ENCODE peak calls at places on chromosomes 3 and 15, in six cellular contexts. One of them, this sample, is unnamed.

GRCh38 chr15:47293763-47294162 is 423.5 kb upstream of the SEMA6D start:
- DNase-seq in endodermal cell: no peak
- DNase-seq in lung: peak; percentile 64
- DNase-seq in epithelial cell of proximal tubule: peak; percentile 3
- DNase-seq in fibroblast of lung: peak; percentile 92
- DNase-seq in WTC11: no peak
- DNase-seq in this sample: no peak

GRCh38 chr15:49045691-49046112 is 544 bp downstream of the SECISBP2L start:
- DNase-seq in endodermal cell: no peak
- DNase-seq in epithelial cell of proximal tubule: peak; percentile 69
- DNase-seq in lung: peak; percentile 30
- DNase-seq in WTC11: no peak
- DNase-seq in fibroblast of lung: peak; percentile 61
- DNase-seq in this sample: peak; percentile 61

GRCh38 chr15:78100886-78101285 is 8.5 kb downstream of the SH2D7 start:
- DNase-seq in fibroblast of lung: no peak
- DNase-seq in epithelial cell of proximal tubule: no peak
- DNase-seq in lung: no peak
- DNase-seq in endodermal cell: no peak
- DNase-seq in WTC11: no peak
- DNase-seq in this sample: no peak

GRCh38 chr15:48696627-48697312 is 51.3 kb upstream of the FBN1 start:
- DNase-seq in endodermal cell: no peak
- DNase-seq in epithelial cell of proximal tubule: no peak
- DNase-seq in lung: no peak
- DNase-seq in WTC11: no peak
- DNase-seq in fibroblast of lung: peak; percentile 60
- DNase-seq in this sample: no peak

GRCh38 chr3:94862703-94863102 is 799.8 kb downstream of the NSUN3 start:
- DNase-seq in epithelial cell of proximal tubule: no peak
- DNase-seq in lung: no peak
- DNase-seq in fibroblast of lung: peak; percentile 5
- DNase-seq in endodermal cell: peak; percentile 61
- DNase-seq in WTC11: peak; percentile 19
- DNase-seq in this sample: peak; percentile 9

GRCh38 chr3:114406286-114406685 is 112.5 kb downstream of the TIGIT start:
- DNase-seq in endodermal cell: no peak
- DNase-seq in lung: no peak
- DNase-seq in epithelial cell of proximal tubule: no peak
- DNase-seq in WTC11: no peak
- DNase-seq in fibroblast of lung: no peak
- DNase-seq in this sample: no peak

GRCh38 chr3:157110761-157111238 is 49.1 kb downstream of the CCNL1 start:
- DNase-seq in endodermal cell: no peak
- DNase-seq in fibroblast of lung: no peak
- DNase-seq in WTC11: no peak
- DNase-seq in epithelial cell of proximal tubule: no peak
- DNase-seq in lung: no peak
- DNase-seq in this sample: no peak

GRCh38 chr15:96331141-96331941 is 841 bp downstream of the NR2F2 start:
- DNase-seq in epithelial cell of proximal tubule: no peak
- DNase-seq in fibroblast of lung: peak; percentile 54
- DNase-seq in WTC11: peak; percentile 34
- DNase-seq in lung: no peak
- DNase-seq in endodermal cell: peak; percentile 76
- DNase-seq in this sample: peak; percentile 37

GRCh38 chr3:185582871-185583270 is 3.2 kb upstream of the SENP2 start:
- DNase-seq in endodermal cell: no peak
- DNase-seq in lung: no peak
- DNase-seq in fibroblast of lung: no peak
- DNase-seq in WTC11: no peak
- DNase-seq in epithelial cell of proximal tubule: no peak
- DNase-seq in this sample: peak; percentile 68

GRCh38 chr3:102037209-102037608 is 187.9 kb downstream of the NFKBIZ start:
- DNase-seq in lung: no peak
- DNase-seq in fibroblast of lung: peak; percentile 49
- DNase-seq in epithelial cell of proximal tubule: no peak
- DNase-seq in WTC11: no peak
- DNase-seq in endodermal cell: no peak
- DNase-seq in this sample: no peak

GRCh38 chr3:184332370-184333090 is 4.9 kb upstream of the FAM131A start:
- DNase-seq in WTC11: no peak
- DNase-seq in endodermal cell: no peak
- DNase-seq in fibroblast of lung: peak; percentile 96
- DNase-seq in lung: no peak
- DNase-seq in epithelial cell of proximal tubule: peak; percentile 74
- DNase-seq in this sample: no peak

GRCh38 chr3:133901083-133901482 is 5.4 kb upstream of the RAB6B start:
- DNase-seq in WTC11: no peak
- DNase-seq in fibroblast of lung: no peak
- DNase-seq in lung: no peak
- DNase-seq in endodermal cell: peak; percentile 67
- DNase-seq in epithelial cell of proximal tubule: no peak
- DNase-seq in this sample: no peak

GRCh38 chr15:43509002-43509922 is 8.1 kb upstream of the MAP1A start:
- DNase-seq in lung: no peak
- DNase-seq in WTC11: no peak
- DNase-seq in fibroblast of lung: peak; percentile 24
- DNase-seq in epithelial cell of proximal tubule: no peak
- DNase-seq in endodermal cell: peak; percentile 39
- DNase-seq in this sample: no peak

GRCh38 chr15:38490231-38490630 is 36.3 kb downstream of the FAM98B start:
- DNase-seq in WTC11: no peak
- DNase-seq in epithelial cell of proximal tubule: no peak
- DNase-seq in lung: no peak
- DNase-seq in endodermal cell: no peak
- DNase-seq in fibroblast of lung: peak; percentile 69
- DNase-seq in this sample: no peak

GRCh38 chr15:66565731-66566130 is at the start of gene LCTL:
- DNase-seq in WTC11: peak; percentile 71
- DNase-seq in epithelial cell of proximal tubule: no peak
- DNase-seq in lung: no peak
- DNase-seq in endodermal cell: peak; percentile 83
- DNase-seq in fibroblast of lung: peak; percentile 83
- DNase-seq in this sample: no peak

GRCh38 chr3:32840086-32840841 is 22.5 kb downstream of the TRIM71 start:
- DNase-seq in epithelial cell of proximal tubule: no peak
- DNase-seq in WTC11: peak; percentile 68
- DNase-seq in lung: no peak
- DNase-seq in fibroblast of lung: no peak
- DNase-seq in endodermal cell: peak; percentile 84
- DNase-seq in this sample: no peak

GRCh38 chr3:44359146-44359751 is 20.7 kb downstream of the TCAIM start:
- DNase-seq in fibroblast of lung: no peak
- DNase-seq in WTC11: peak; percentile 19
- DNase-seq in endodermal cell: peak; percentile 57
- DNase-seq in lung: no peak
- DNase-seq in epithelial cell of proximal tubule: no peak
- DNase-seq in this sample: no peak

GRCh38 chr3:47661121-47661752 is 82.6 kb upstream of the CSPG5 start:
- DNase-seq in epithelial cell of proximal tubule: peak; percentile 29
- DNase-seq in WTC11: no peak
- DNase-seq in fibroblast of lung: peak; percentile 76
- DNase-seq in endodermal cell: no peak
- DNase-seq in lung: no peak
- DNase-seq in this sample: no peak

GRCh38 chr3:7734456-7734855 is 767.2 kb upstream of the LMCD1 start:
- DNase-seq in lung: no peak
- DNase-seq in endodermal cell: no peak
- DNase-seq in WTC11: no peak
- DNase-seq in epithelial cell of proximal tubule: no peak
- DNase-seq in fibroblast of lung: peak; percentile 61
- DNase-seq in this sample: no peak

GRCh38 chr3:126721246-126721645 is 17.2 kb downstream of the CHCHD6 start:
- DNase-seq in lung: no peak
- DNase-seq in fibroblast of lung: no peak
- DNase-seq in epithelial cell of proximal tubule: no peak
- DNase-seq in endodermal cell: no peak
- DNase-seq in WTC11: no peak
- DNase-seq in this sample: no peak

GRCh38 chr3:125039041-125039896 is 16.5 kb downstream of the HEG1 start:
- DNase-seq in fibroblast of lung: no peak
- DNase-seq in epithelial cell of proximal tubule: no peak
- DNase-seq in lung: no peak
- DNase-seq in endodermal cell: peak; percentile 73
- DNase-seq in WTC11: no peak
- DNase-seq in this sample: no peak

GRCh38 chr3:9207076-9207763 is 42.2 kb downstream of the SRGAP3 start:
- DNase-seq in epithelial cell of proximal tubule: no peak
- DNase-seq in lung: no peak
- DNase-seq in endodermal cell: no peak
- DNase-seq in WTC11: no peak
- DNase-seq in fibroblast of lung: no peak
- DNase-seq in this sample: no peak

GRCh38 chr15:73375755-73376305 is 7.1 kb upstream of the HCN4 start:
- DNase-seq in epithelial cell of proximal tubule: no peak
- DNase-seq in WTC11: no peak
- DNase-seq in lung: no peak
- DNase-seq in endodermal cell: no peak
- DNase-seq in fibroblast of lung: no peak
- DNase-seq in this sample: no peak

GRCh38 chr15:99437315-99438221 is 128.2 kb upstream of the MEF2A start:
- DNase-seq in endodermal cell: peak; percentile 49
- DNase-seq in fibroblast of lung: no peak
- DNase-seq in lung: no peak
- DNase-seq in epithelial cell of proximal tubule: no peak
- DNase-seq in WTC11: no peak
- DNase-seq in this sample: no peak

GRCh38 chr3:179829391-179829790 is 176.6 kb downstream of the USP13 start:
- DNase-seq in lung: no peak
- DNase-seq in epithelial cell of proximal tubule: no peak
- DNase-seq in WTC11: peak; percentile 29
- DNase-seq in endodermal cell: peak; percentile 69
- DNase-seq in fibroblast of lung: no peak
- DNase-seq in this sample: no peak
- TF ChIP-seq CTCF in lung: no peak
- TF ChIP-seq CTCF in epithelial cell of proximal tubule: no peak
- TF ChIP-seq CTCF in WTC11: no peak
- TF ChIP-seq CTCF in endodermal cell: peak; percentile 53
- TF ChIP-seq CTCF in fibroblast of lung: no peak
- TF ChIP-seq CTCF in this sample: no peak

GRCh38 chr3:42705962-42706585 is 3.5 kb upstream of the HHATL start:
- DNase-seq in epithelial cell of proximal tubule: no peak
- DNase-seq in lung: no peak
- DNase-seq in endodermal cell: no peak
- DNase-seq in fibroblast of lung: no peak
- DNase-seq in WTC11: no peak
- DNase-seq in this sample: no peak
- TF ChIP-seq CTCF in epithelial cell of proximal tubule: no peak
- TF ChIP-seq CTCF in lung: no peak
- TF ChIP-seq CTCF in endodermal cell: no peak
- TF ChIP-seq CTCF in fibroblast of lung: no peak
- TF ChIP-seq CTCF in WTC11: no peak
- TF ChIP-seq CTCF in this sample: no peak

DNA sequence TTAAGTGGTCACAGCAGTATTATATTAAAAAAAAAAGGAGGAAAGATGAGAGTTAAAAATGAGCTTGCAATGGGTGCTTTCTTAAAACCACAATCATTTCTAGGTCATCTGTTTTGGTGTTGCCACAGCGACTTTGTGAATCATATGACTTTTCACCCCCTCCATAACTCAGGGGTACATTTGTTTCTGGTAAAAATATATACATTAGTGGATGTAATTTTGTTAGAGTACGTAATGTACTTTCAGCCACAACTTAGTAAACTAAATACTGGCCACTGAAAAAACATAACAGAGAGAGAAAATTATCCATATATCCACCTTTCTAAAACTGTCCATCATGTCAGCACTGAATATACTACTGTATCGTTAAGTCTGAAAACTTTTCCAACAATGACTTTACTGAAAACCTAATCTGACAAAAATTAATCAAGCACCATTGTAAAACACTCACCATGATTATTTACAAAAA is 3.4 kb downstream of the ANKRD28 start:
- DNase-seq in WTC11: no peak
- DNase-seq in fibroblast of lung: peak; percentile 79
- DNase-seq in endodermal cell: no peak
- DNase-seq in epithelial cell of proximal tubule: no peak
- DNase-seq in lung: no peak
- DNase-seq in this sample: no peak
- TF ChIP-seq CTCF in WTC11: no peak
- TF ChIP-seq CTCF in fibroblast of lung: no peak
- TF ChIP-seq CTCF in endodermal cell: no peak
- TF ChIP-seq CTCF in epithelial cell of proximal tubule: no peak
- TF ChIP-seq CTCF in lung: no peak
- TF ChIP-seq CTCF in this sample: no peak

GRCh38 chr3:14857506-14857905 is 38.7 kb downstream of the FGD5 start:
- DNase-seq in fibroblast of lung: no peak
- DNase-seq in lung: no peak
- DNase-seq in endodermal cell: no peak
- DNase-seq in WTC11: no peak
- DNase-seq in epithelial cell of proximal tubule: no peak
- DNase-seq in this sample: no peak
- TF ChIP-seq CTCF in fibroblast of lung: no peak
- TF ChIP-seq CTCF in lung: no peak
- TF ChIP-seq CTCF in endodermal cell: peak; percentile 59
- TF ChIP-seq CTCF in WTC11: no peak
- TF ChIP-seq CTCF in epithelial cell of proximal tubule: no peak
- TF ChIP-seq CTCF in this sample: peak; percentile 9

GRCh38 chr3:31210068-31210650 is 315.7 kb upstream of the GADL1 start:
- DNase-seq in WTC11: peak; percentile 57
- DNase-seq in endodermal cell: peak; percentile 71
- DNase-seq in fibroblast of lung: no peak
- DNase-seq in epithelial cell of proximal tubule: no peak
- DNase-seq in lung: no peak
- DNase-seq in this sample: no peak
- TF ChIP-seq CTCF in WTC11: peak; percentile 30
- TF ChIP-seq CTCF in endodermal cell: peak; percentile 83
- TF ChIP-seq CTCF in fibroblast of lung: no peak
- TF ChIP-seq CTCF in epithelial cell of proximal tubule: peak; percentile 22
- TF ChIP-seq CTCF in lung: no peak
- TF ChIP-seq CTCF in this sample: no peak

DNA sequence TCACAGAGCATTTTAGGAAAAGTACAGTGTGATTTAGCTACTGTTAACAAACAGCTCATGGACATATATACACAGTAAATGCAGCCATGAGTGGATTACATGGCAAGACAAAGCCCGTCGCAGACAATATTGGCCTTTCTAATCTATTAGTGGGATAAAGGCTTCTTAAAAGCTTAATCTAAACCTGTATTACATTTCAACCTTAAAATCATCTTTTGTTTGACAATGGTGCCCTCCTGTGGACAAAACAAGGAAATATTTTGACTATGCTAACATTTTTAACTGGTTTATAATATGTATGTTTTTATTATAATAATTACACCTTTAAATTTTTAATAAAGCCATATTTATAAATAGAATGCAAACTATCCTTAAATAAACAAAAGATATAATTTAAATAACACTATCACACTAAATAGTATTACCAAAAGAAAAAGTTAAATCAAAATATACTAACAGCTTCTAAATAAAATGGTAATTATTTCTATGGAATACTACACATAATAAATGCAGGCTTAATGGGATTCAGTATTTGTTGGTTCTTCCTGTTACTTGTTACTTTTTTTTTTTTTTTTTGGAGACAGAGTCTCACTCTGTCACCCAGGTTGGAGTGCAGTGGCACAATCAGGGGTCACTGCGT is 38.6 kb downstream of the TAFA4 start:
- DNase-seq in fibroblast of lung: peak; percentile 20
- DNase-seq in WTC11: no peak
- DNase-seq in lung: no peak
- DNase-seq in endodermal cell: no peak
- DNase-seq in epithelial cell of proximal tubule: no peak
- DNase-seq in this sample: peak; percentile 16
- TF ChIP-seq CTCF in fibroblast of lung: no peak
- TF ChIP-seq CTCF in WTC11: peak; percentile 47
- TF ChIP-seq CTCF in lung: no peak
- TF ChIP-seq CTCF in endodermal cell: peak; percentile 80
- TF ChIP-seq CTCF in epithelial cell of proximal tubule: peak; percentile 41
- TF ChIP-seq CTCF in this sample: peak; percentile 38